ENCODE peak calls at places on chromosomes 16 and 17, in ten cellular contexts. D, A, U, B, J, C, Y, G, S and Q are unnamed samples.
A peak's percentile ranks its signal among the peaks of the same experiment; 100 is the strongest.

GRCh38 chr17:38579934-38580333 is 25.8 kb downstream of the SRCIN1 start:
- DNase-seq in D (peak; percentile 60), A (peak; percentile 52), U (no peak), B (no peak), J (peak; percentile 56), C (no peak), Y (peak; percentile 49), G (no peak), S (no peak), Q (no peak)

GRCh38 chr17:81976332-81977210 is 858 bp upstream of the ASPSCR1 start:
- DNase-seq in D (no peak), A (peak; percentile 71), U (peak; percentile 67), B (no peak), J (peak; percentile 22), C (no peak), Y (no peak), G (no peak), S (peak; percentile 42), Q (no peak)

GRCh38 chr16:73196670-73197069 is 148.7 kb upstream of the ZFHX3 start:
- DNase-seq in D (peak; percentile 54), A (peak; percentile 36), U (peak; percentile 54), B (peak; percentile 83), J (peak; percentile 69), C (no peak), Y (peak; percentile 65), G (no peak), S (peak; percentile 69), Q (peak; percentile 54)

GRCh38 chr17:28154242-28154641 is 111.8 kb downstream of the NLK start:
- DNase-seq in D (no peak), A (no peak), U (no peak), B (no peak), J (no peak), C (no peak), Y (no peak), G (no peak), S (no peak), Q (no peak)

GRCh38 chr16:71460246-71460645 is 1.8 kb downstream of the ZNF23 start:
- DNase-seq in D (peak; percentile 85), A (no peak), U (no peak), B (no peak), J (peak; percentile 66), C (no peak), Y (no peak), G (no peak), S (no peak), Q (no peak)

GRCh38 chr16:73149329-73149728 is 101.4 kb upstream of the ZFHX3 start:
- DNase-seq in D (no peak), A (no peak), U (no peak), B (no peak), J (no peak), C (no peak), Y (no peak), G (no peak), S (no peak), Q (no peak)

GRCh38 chr17:43360376-43360738 is 38.4 kb upstream of the ARL4D start:
- DNase-seq in D (peak; percentile 53), A (peak; percentile 79), U (no peak), B (no peak), J (peak; percentile 83), C (peak; percentile 82), Y (peak; percentile 33), G (peak; percentile 36), S (no peak), Q (peak; percentile 61)

GRCh38 chr17:40097931-40098845 is 2.2 kb downstream of the NR1D1 start:
- DNase-seq in D (peak; percentile 52), A (peak; percentile 47), U (peak; percentile 86), B (peak; percentile 97), J (peak; percentile 46), C (no peak), Y (no peak), G (no peak), S (peak; percentile 36), Q (no peak)

GRCh38 chr16:78133919-78134318 is 34.5 kb downstream of the WWOX start:
- DNase-seq in D (no peak), A (no peak), U (no peak), B (no peak), J (no peak), C (no peak), Y (no peak), G (no peak), S (no peak), Q (no peak)